ENCODE peak calls at places on chromosome 16, in four cellular contexts. One of them, this sample, is unnamed.

GRCh38 chr16:20904507-20905079 is 4.0 kb downstream of the LYRM1 start:
- DNase-seq in neural crest cell: no peak
- DNase-seq in MM.1S: peak
- DNase-seq in colonic mucosa: no peak
- DNase-seq in this sample: no peak

GRCh38 chr16:10519929-10520868 is 60.2 kb downstream of the EMP2 start:
- DNase-seq in neural crest cell: no peak
- DNase-seq in MM.1S: no peak
- DNase-seq in colonic mucosa: no peak
- DNase-seq in this sample: no peak

GRCh38 chr16:27430923-27431484 is 29.0 kb downstream of the IL21R start:
- DNase-seq in neural crest cell: no peak
- DNase-seq in MM.1S: no peak
- DNase-seq in colonic mucosa: peak
- DNase-seq in this sample: no peak

GRCh38 chr16:25841776-25842175 is 150.0 kb downstream of the HS3ST4 start:
- DNase-seq in neural crest cell: no peak
- DNase-seq in MM.1S: no peak
- DNase-seq in colonic mucosa: no peak
- DNase-seq in this sample: no peak

GRCh38 chr16:49311823-49312222 is 30.2 kb upstream of the CBLN1 start:
- DNase-seq in neural crest cell: no peak
- DNase-seq in MM.1S: no peak
- DNase-seq in colonic mucosa: no peak
- DNase-seq in this sample: no peak

GRCh38 chr16:84775262-84775810 is 44.4 kb upstream of the CRISPLD2 start:
- DNase-seq in neural crest cell: no peak
- DNase-seq in MM.1S: no peak
- DNase-seq in colonic mucosa: no peak
- DNase-seq in this sample: no peak

GRCh38 chr16:67000384-67001158 is 12.2 kb downstream of the CES4A start:
- DNase-seq in neural crest cell: peak
- DNase-seq in MM.1S: no peak
- DNase-seq in colonic mucosa: peak
- DNase-seq in this sample: no peak

GRCh38 chr16:82382521-82382920 is 212.5 kb upstream of the MPHOSPH6 start:
- DNase-seq in neural crest cell: no peak
- DNase-seq in MM.1S: no peak
- DNase-seq in colonic mucosa: no peak
- DNase-seq in this sample: no peak

DNA sequence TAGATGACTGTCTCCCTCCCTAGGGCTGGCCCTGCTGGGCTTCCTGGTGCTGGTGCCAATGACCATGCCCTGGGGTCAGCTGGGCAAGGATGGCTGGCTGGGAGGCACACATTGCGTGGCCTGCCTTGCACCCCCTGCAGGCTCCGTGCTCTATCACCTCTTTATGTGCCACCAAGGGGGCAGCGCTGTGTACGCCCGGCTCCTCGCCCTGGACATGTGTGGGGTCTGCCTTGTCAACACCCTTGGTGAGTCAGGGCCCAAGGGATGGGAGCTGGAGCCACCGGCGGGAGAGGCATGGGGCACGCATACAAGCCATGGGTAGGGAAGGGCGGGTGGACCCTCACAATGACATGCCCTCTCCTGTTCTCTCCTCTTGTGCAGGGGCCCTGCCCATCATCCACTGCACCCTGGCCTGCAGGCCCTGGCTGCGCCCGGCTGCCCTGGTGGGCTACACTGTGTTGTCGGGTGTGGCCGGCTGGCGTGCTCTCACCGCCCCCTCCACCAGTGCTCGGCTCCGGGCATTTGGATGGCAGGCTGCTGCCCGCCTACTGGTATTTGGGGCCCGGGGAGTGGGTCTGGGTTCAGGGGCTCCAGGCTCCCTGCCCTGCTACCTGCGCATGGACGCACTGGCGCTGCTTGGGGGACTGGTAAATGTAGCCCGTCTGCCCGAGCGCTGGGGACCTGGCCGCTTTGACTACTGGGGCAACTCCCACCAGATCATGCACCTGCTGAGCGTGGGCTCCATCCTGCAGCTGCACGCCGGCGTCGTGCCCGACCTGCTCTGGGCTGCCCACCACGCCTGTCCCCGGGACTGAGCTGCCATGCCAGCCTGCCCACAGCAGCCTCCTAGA is 2.2 kb downstream of the PAQR4 start:
- DNase-seq in neural crest cell: no peak
- DNase-seq in MM.1S: no peak
- DNase-seq in colonic mucosa: no peak
- DNase-seq in this sample: no peak
- TF ChIP-seq CTCF in neural crest cell: no peak
- TF ChIP-seq CTCF in MM.1S: no peak
- TF ChIP-seq CTCF in colonic mucosa: no peak
- TF ChIP-seq CTCF in this sample: no peak

DNA sequence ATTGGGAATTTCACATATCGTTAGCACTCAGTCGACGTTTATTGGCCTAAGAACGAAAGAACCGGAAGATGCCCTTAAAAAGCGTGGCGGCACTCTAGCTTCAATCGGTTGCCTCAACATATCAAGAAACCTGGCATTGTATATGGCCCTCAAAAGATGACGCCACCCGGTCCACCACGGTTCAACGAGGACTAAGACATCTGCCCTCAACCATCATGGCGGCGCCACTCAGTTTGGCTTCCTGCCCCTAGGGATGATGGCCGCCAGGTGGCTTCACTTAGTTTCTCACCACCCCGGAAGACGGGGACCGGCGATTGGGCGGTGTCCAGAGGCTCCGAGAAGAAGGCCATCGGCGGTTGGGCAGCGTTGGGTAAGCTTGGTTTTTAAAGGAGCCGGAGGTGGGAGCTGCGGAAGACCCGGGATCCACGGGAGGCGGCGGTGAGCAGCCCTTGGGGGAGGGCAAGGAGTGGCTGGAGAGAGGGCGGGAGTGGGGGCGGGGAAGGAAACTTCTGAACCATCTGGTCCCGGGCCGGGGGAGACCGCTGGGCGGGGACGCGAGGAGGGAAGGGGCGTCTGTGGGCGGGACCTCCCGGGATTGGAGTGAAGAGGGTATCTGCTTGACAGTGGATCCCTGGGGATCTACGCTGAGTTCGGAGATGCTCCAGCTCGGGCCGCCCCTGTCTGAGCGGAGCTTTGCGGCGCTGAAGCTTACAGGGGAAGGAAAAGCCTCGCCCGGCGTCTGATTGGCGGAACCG is at the start of gene PRR14:
- DNase-seq in neural crest cell: peak
- DNase-seq in MM.1S: peak
- DNase-seq in colonic mucosa: peak
- DNase-seq in this sample: peak
- TF ChIP-seq CTCF in neural crest cell: peak
- TF ChIP-seq CTCF in MM.1S: no peak
- TF ChIP-seq CTCF in colonic mucosa: no peak
- TF ChIP-seq CTCF in this sample: no peak

DNA sequence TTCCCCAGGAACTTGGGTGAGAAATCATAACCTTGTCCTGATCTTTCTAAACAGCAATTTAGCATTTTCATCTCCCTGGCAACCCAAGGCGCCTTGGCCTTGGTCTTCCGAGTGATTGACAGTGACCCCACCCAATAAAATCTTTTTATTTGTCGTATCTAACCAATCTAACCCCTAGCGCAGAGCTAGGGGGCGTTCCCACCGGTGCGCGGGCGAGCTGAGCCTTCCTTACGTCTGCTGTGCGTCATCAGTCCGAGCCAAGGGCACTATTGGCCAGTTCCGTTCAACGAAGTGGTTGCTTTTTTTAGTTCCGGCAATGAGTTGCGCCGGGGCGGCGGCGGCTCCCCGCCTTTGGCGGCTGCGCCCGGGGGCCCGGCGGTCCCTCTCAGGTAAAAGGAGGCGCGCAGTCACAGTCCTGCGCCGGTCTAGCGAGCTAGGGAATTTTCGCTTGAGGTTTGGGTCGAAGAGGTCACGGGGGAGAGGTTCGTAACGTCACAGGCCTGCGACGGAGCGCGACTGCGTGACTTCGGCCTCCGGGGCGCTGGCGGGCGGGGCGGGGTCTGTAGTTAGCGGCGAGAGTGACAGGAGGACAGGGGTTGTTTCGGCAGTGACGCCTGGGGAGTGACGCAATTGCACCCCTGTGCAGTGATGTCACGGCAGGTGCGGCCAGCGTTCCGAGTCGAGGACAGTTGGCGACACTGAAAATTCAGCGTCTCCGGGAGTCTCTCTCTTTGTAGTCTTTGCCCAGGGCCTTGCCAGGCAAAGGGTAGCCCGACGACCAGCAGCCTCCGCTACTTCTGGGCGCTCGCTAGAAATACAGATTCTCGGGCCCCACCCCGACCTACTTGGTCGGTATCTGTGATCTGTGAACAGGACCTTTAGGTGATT is at the start of gene COQ7:
- DNase-seq in neural crest cell: peak
- DNase-seq in MM.1S: peak
- DNase-seq in colonic mucosa: peak
- DNase-seq in this sample: peak
- TF ChIP-seq CTCF in neural crest cell: no peak
- TF ChIP-seq CTCF in MM.1S: no peak
- TF ChIP-seq CTCF in colonic mucosa: no peak
- TF ChIP-seq CTCF in this sample: no peak

DNA sequence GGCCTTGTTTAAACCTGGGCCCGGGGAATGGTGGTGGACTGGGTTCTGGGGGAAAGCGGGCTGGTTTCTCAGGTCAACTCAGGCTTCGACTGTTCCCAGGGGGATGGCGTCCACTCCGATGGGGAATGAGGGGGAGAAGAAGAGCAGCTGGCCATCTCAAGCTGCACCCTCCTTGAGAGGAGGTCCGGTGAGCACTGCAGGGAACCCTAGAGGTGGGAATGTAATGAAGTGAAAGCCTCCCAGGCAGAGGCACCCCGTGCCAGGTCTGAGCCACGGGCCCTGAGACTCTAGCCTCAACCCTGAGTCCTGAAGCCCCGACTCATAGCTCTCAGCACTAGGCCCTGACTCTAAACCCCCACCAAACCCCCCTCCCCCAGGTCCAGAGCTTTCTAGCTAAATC is 1.2 kb upstream of the CDIPT start:
- DNase-seq in neural crest cell: no peak
- DNase-seq in MM.1S: no peak
- DNase-seq in colonic mucosa: no peak
- DNase-seq in this sample: no peak
- TF ChIP-seq CTCF in neural crest cell: no peak
- TF ChIP-seq CTCF in MM.1S: no peak
- TF ChIP-seq CTCF in colonic mucosa: no peak
- TF ChIP-seq CTCF in this sample: no peak

DNA sequence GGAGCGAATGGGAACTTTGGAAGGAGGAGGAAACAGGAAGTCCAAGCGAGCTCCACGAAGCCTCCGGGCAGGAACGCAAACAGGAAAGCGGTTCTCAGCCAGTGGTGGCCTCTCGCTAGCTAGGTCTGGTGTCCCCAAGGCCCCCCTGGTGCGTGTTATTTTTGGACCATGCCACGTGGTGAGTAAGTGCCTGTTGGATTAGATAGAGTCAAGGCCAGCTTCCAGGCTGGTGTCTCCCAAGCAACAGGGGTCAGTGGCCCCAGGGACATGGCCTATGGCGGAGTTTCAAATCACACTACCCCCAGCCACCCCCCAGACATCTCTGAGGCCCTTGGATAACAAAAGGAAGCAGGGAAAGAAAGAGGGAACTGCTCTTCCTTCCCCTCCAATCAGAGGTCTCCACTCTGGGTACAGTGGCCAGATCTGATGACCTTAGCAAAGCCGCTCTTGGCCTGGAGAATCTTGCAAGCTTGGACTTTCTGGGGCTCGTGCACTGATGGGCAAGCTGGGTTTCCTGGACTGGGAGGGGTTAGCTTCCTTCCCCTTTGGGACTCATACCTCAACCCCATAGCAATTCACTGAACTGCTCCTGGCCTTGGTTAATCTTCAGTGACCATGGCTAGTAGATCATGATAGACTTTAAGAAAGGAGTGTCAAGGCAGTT is 58.2 kb downstream of the MAF start:
- DNase-seq in neural crest cell: no peak
- DNase-seq in MM.1S: no peak
- DNase-seq in colonic mucosa: peak
- DNase-seq in this sample: no peak
- TF ChIP-seq CTCF in neural crest cell: no peak
- TF ChIP-seq CTCF in MM.1S: no peak
- TF ChIP-seq CTCF in colonic mucosa: no peak
- TF ChIP-seq CTCF in this sample: no peak

DNA sequence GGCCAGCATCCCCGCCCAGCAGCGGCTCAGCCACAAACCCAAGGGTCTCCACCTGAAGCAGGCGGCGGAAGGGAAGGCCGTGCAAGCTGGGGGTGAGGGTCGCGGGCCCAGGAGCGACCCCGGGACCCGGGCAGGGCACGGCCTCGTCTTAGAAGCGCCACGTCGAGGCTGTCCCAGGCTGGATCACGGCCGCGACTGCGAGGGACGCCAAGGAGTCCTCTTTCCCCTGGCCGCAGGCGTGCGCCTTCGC is 535 bp upstream of the CCNF start:
- DNase-seq in neural crest cell: no peak
- DNase-seq in MM.1S: no peak
- DNase-seq in colonic mucosa: no peak
- DNase-seq in this sample: peak
- TF ChIP-seq CTCF in neural crest cell: no peak
- TF ChIP-seq CTCF in MM.1S: no peak
- TF ChIP-seq CTCF in colonic mucosa: no peak
- TF ChIP-seq CTCF in this sample: no peak